ENCODE peak calls at places on chromosomes 3 and 15, in seven cellular contexts. R is right lobe of liver, Y is fibroblast of lung, G is A549, T is neuronal stem cell, H is hepatocyte, S is psoas muscle. C is an unnamed sample. For H3K4me1, the result is how much of the 10 kb centered on the place peaks cover.

GRCh38 chr3:186281172-186281571 is 80.9 kb downstream of the DGKG start:
- DNase-seq in R (peak), Y (peak), G (peak), T (no peak), H (no peak), S (no peak), C (no peak)

GRCh38 chr3:43288366-43288765 is 2.0 kb downstream of the SNRK start:
- DNase-seq in R (no peak), Y (peak), G (no peak), T (no peak), H (no peak), S (no peak), C (no peak)

GRCh38 chr3:166283856-166284255 is 446.6 kb upstream of the BCHE start:
- DNase-seq in R (no peak), Y (peak), G (peak), T (no peak), H (no peak), S (no peak), C (no peak)

GRCh38 chr3:122918576-122919290 is 108.8 kb downstream of the SEMA5B start:
- DNase-seq in R (no peak), Y (peak), G (no peak), T (no peak), H (peak), S (no peak), C (no peak)

GRCh38 chr15:70835415-70835814 is 18.5 kb downstream of the LARP6 start:
- DNase-seq in R (peak), Y (no peak), G (no peak), T (no peak), H (no peak), S (peak), C (no peak)

GRCh38 chr15:64532921-64533320 is 72.5 kb downstream of the ZNF609 start:
- DNase-seq in R (no peak), Y (no peak), G (no peak), T (no peak), H (no peak), S (no peak), C (no peak)

GRCh38 chr15:74451861-74452835 is 8.8 kb downstream of the UBL7 start:
- DNase-seq in R (peak), Y (no peak), G (no peak), T (no peak), H (no peak), S (no peak), C (no peak)

GRCh38 chr3:30181546-30181945 is 424.9 kb upstream of the TGFBR2 start:
- DNase-seq in R (no peak), Y (no peak), G (no peak), T (no peak), H (no peak), S (no peak), C (no peak)

GRCh38 chr15:100633763-100634075 is 31.3 kb downstream of the ASB7 start:
- DNase-seq in R (no peak), Y (no peak), G (no peak), T (no peak), H (no peak), S (no peak), C (no peak)

GRCh38 chr15:99618941-99619411 is 53.2 kb downstream of the MEF2A start:
- DNase-seq in R (no peak), Y (peak), G (no peak), T (no peak), H (peak), S (no peak), C (no peak)

GRCh38 chr3:185558395-185558794 is 6.0 kb upstream of the LIPH start:
- DNase-seq in R (no peak), Y (peak), G (no peak), T (no peak), H (peak), S (no peak), C (peak)

GRCh38 chr15:74399511-74400312 is 32.3 kb upstream of the CYP11A1 start:
- DNase-seq in R (no peak), Y (peak), G (no peak), T (no peak), H (no peak), S (no peak), C (no peak)

GRCh38 chr3:140545756-140546155 is 132.1 kb upstream of the TRIM42 start:
- DNase-seq in R (no peak), Y (peak), G (no peak), T (no peak), H (no peak), S (no peak), C (no peak)

GRCh38 chr3:180680097-180680430 is 775 bp upstream of the CCDC39 start:
- DNase-seq in R (no peak), Y (no peak), G (peak), T (no peak), H (peak), S (no peak), C (no peak)

GRCh38 chr3:55330355-55330754 is 156.8 kb downstream of the WNT5A start:
- DNase-seq in R (no peak), Y (peak), G (peak), T (no peak), H (peak), S (no peak), C (no peak)

GRCh38 chr3:126553284-126553811 is 5.4 kb downstream of the C3orf22 start:
- DNase-seq in R (peak), Y (no peak), G (no peak), T (no peak), H (no peak), S (peak), C (no peak)

GRCh38 chr3:196868297-196868661 is 559 bp downstream of the SENP5 start:
- DNase-seq in R (peak), Y (peak), G (no peak), T (peak), H (peak), S (no peak), C (peak)

GRCh38 chr15:80711886-80712285 is 16.8 kb downstream of the ABHD17C start:
- DNase-seq in R (no peak), Y (no peak), G (no peak), T (no peak), H (no peak), S (no peak), C (no peak)

GRCh38 chr15:81188354-81188753 is 8.3 kb upstream of the IL16 start:
- DNase-seq in R (no peak), Y (no peak), G (no peak), T (no peak), H (no peak), S (no peak), C (no peak)

GRCh38 chr3:16252988-16253387 is 11.8 kb downstream of the DPH3 start:
- DNase-seq in R (no peak), Y (no peak), G (no peak), T (no peak), H (no peak), S (no peak), C (no peak)

GRCh38 chr3:114450008-114450596 is 156.3 kb downstream of the TIGIT start:
- DNase-seq in R (no peak), Y (no peak), G (no peak), T (no peak), H (no peak), S (no peak), C (no peak)

GRCh38 chr15:89823836-89824606 is 9.4 kb upstream of the ANPEP start:
- DNase-seq in R (no peak), Y (no peak), G (no peak), T (no peak), H (no peak), S (no peak), C (no peak)

GRCh38 chr15:62922514-62922913 is 120.0 kb upstream of the TPM1 start:
- DNase-seq in R (no peak), Y (no peak), G (no peak), T (no peak), H (no peak), S (no peak), C (no peak)

GRCh38 chr15:74906450-74907276 is at the start of gene FAM219B:
- DNase-seq in R (peak), Y (peak), G (peak), T (peak), H (peak), S (peak), C (peak)

GRCh38 chr3:163951397-163951987 is 1126.8 kb downstream of the SI start:
- DNase-seq in R (no peak), Y (no peak), G (no peak), T (no peak), H (peak), S (no peak), C (no peak)

GRCh38 chr3:137121704-137122314 is 164.0 kb downstream of the IL20RB start:
- DNase-seq in R (peak), Y (peak), G (peak), T (peak), H (peak), S (no peak), C (peak)

GRCh38 chr15:98649621-98649995 is 1.3 kb downstream of the IGF1R start:
- DNase-seq in R (no peak), Y (peak), G (no peak), T (no peak), H (peak), S (peak), C (peak)

GRCh38 chr3:51280171-51280570 is 104.9 kb upstream of the MANF start:
- DNase-seq in R (no peak), Y (no peak), G (no peak), T (no peak), H (no peak), S (no peak), C (no peak)

GRCh38 chr3:151087648-151088047 is 2.2 kb downstream of the MED12L start:
- DNase-seq in R (no peak), Y (no peak), G (no peak), T (no peak), H (no peak), S (no peak), C (no peak)

DNA sequence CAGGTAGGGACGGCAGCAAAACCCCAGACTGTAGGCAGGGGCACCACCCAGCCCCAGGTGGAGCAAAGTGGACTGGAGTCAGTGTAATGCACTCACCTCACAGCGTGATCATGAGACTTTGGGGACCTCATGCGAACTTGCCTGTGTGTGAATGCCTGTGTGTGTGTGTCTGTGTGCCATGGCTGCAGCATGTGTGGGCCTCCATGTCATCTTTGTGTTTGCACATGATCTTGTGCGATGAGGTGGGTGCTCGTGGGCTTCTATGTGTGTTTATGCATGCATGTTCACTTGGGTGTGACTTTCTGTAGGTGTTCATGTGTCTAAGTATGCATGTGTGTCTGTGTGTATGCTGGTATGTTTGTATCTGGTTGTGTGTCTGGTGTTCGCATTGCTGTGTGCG is 41.2 kb upstream of the ADPGK start:
- DNase-seq in R (no peak), Y (no peak), G (no peak), T (no peak), H (no peak), S (no peak), C (no peak)
- H3K4me3 ChIP-seq in R (no peak), Y (no peak), G (no peak), T (no peak), H (no peak), S (no peak), C (no peak)

GRCh38 chr3:120357807-120358206 is 8.7 kb upstream of the LRRC58 start:
- DNase-seq in R (no peak), Y (no peak), G (no peak), T (no peak), H (no peak), S (no peak), C (no peak)
- H3K4me1 ChIP-seq in R (under half), Y (under half), G (under half), T (under half), H (under half), S (under half), C (under half)

GRCh38 chr15:31341036-31341435 is 14.4 kb downstream of the KLF13 start:
- DNase-seq in R (no peak), Y (no peak), G (no peak), T (no peak), H (no peak), S (no peak), C (no peak)

GRCh38 chr15:31340047-31340446 is 13.4 kb downstream of the KLF13 start:
- DNase-seq in R (no peak), Y (no peak), G (no peak), T (no peak), H (no peak), S (no peak), C (no peak)

GRCh38 chr15:31339558-31339895 is 12.9 kb downstream of the KLF13 start:
- DNase-seq in R (no peak), Y (no peak), G (no peak), T (no peak), H (no peak), S (no peak), C (no peak)

GRCh38 chr15:31341501-31342195 is 15.0 kb downstream of the KLF13 start:
- DNase-seq in R (no peak), Y (no peak), G (no peak), T (no peak), H (no peak), S (no peak), C (no peak)

GRCh38 chr15:31340591-31340990 is 14.0 kb downstream of the KLF13 start:
- DNase-seq in R (no peak), Y (no peak), G (no peak), T (no peak), H (no peak), S (no peak), C (no peak)
- H3K4me3 ChIP-seq in R (no peak), Y (no peak), G (no peak), T (no peak), H (no peak), S (no peak), C (no peak)

GRCh38 chr3:125057186-125057850 is 1.5 kb upstream of the HEG1 start:
- DNase-seq in R (no peak), Y (peak), G (no peak), T (no peak), H (no peak), S (no peak), C (no peak)

GRCh38 chr3:125058529-125058928 is 2.7 kb upstream of the HEG1 start:
- DNase-seq in R (no peak), Y (no peak), G (no peak), T (no peak), H (no peak), S (no peak), C (no peak)

GRCh38 chr3:125055165-125055912 is 458 bp downstream of the HEG1 start:
- DNase-seq in R (no peak), Y (no peak), G (no peak), T (no peak), H (peak), S (peak), C (peak)

GRCh38 chr3:125054436-125055164 is 1.2 kb downstream of the HEG1 start:
- DNase-seq in R (peak), Y (peak), G (peak), T (no peak), H (peak), S (no peak), C (no peak)

DNA sequence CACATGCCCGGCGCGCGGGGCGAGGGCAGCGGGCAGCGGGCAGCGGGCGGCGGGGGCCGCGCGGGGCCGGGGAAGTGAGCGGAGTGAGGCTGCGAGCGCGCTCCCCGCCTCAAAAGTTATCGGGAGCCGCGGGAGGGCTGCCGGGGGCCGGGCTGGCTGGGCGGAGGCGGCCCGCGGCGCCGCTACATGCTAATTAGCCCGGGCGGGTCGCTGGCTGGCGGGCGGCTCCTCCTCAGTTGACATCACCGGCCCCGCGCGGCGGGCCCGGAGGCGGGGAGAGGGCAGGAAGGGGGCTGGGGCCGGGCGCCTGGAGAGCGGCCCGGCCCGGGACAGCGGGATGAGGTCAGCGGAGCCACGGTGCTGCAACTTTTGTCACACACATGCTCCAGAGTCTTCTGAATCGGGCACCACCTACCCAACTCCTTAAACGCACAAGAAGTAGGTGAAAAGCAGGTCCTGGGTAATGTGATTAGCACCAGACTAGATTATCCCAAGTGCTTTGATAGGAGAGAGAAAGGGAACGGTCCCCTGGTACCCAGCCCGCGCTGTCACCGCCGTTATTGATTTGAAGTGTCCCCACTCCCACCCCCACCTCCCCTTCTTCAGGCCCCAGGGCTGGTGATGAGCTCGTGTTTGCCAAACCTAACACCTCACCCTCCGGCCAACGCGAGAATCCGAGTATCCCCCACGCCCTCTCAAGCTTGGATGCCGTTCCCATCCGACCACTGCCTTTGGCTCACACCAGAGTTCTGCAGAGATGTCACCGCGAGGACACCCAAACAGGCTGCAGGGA is at the start of gene HEG1:
- DNase-seq in R (peak), Y (peak), G (peak), T (peak), H (peak), S (peak), C (peak)
- H3K4me1 ChIP-seq in R (under half), Y (under half), G (half or more), T (under half), H (under half), S (half or more), C (under half)

GRCh38 chr3:189513281-189514151 is 117.7 kb upstream of the TP63 start:
- DNase-seq in R (no peak), Y (no peak), G (peak), T (no peak), H (peak), S (no peak), C (no peak)

GRCh38 chr3:189507856-189508255 is 123.3 kb upstream of the TP63 start:
- DNase-seq in R (no peak), Y (no peak), G (no peak), T (no peak), H (no peak), S (no peak), C (no peak)

GRCh38 chr3:189512039-189512438 is 119.2 kb upstream of the TP63 start:
- DNase-seq in R (no peak), Y (no peak), G (no peak), T (no peak), H (no peak), S (no peak), C (no peak)

GRCh38 chr3:189512824-189513223 is 118.4 kb upstream of the TP63 start:
- DNase-seq in R (no peak), Y (no peak), G (peak), T (no peak), H (peak), S (no peak), C (no peak)

GRCh38 chr3:189508784-189509489 is 122.3 kb upstream of the TP63 start:
- DNase-seq in R (no peak), Y (no peak), G (no peak), T (no peak), H (no peak), S (no peak), C (no peak)
- H3K4me3 ChIP-seq in R (no peak), Y (no peak), G (no peak), T (no peak), H (no peak), S (no peak), C (no peak)

DNA sequence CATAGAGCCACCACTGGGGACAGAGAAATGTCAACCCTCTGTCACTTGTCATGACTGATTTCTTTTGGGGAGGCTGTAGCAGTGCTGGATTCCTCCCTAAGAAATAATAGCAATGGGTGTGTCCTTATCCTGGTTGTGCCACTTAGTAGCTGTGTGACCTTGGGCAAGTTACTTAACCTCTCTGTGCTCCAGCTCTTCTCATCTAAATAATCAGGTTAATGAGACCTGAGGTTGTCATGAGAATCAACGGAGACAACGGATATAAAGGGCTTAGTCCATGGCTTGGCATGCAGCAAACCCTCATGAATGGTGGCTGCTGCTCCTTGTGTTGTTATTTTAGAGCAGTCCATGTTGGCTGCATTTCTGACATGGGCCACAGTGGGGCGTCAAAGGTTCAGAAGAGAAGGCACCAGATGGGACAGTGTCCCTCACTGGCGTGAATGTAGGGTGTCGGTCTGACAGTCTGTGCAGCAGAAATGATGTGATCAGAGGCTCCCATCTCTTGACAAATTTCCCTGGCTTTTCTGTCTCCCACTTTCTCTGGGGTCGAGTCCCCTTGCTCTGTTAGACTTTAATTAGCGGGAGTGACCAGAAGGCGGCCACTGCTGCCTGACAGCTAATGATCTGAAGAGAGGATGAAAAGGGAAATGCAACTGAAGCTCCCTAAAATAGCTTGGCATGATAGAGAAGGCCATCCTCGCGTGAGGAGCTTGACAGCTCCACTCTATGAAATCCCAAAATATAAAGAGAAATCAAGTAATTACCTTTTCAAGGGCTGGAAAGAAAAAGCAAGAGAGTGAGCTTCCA is 209.4 kb downstream of the CADPS start:
- DNase-seq in R (peak), Y (peak), G (peak), T (peak), H (peak), S (peak), C (peak)
- H3K4me1 ChIP-seq in R (under half), Y (under half), G (under half), T (under half), H (under half), S (under half), C (under half)

GRCh38 chr3:66797916-66798560 is 200.1 kb upstream of the KBTBD8 start:
- DNase-seq in R (no peak), Y (peak), G (no peak), T (peak), H (peak), S (peak), C (no peak)
- H3K4me3 ChIP-seq in R (no peak), Y (no peak), G (no peak), T (peak), H (no peak), S (peak), C (no peak)

DNA sequence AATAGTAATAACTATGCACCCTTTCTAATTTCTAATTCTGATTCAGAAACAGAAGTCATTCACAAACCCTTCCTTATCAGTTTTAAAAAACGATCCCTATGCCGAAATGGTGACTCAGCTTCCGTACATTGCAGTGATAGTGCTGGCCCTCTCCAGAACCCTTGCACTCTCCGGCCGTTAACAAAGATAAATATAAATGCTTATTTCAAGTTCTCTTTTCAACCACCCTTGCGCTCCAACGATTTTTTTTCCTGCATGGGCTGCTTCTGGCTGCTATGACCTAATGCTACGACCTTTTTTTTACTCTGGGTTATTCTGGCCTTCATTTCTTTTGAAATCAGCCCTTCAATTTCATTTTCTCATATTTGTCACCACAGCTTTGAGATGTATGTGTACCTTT is 646.2 kb downstream of the NTRK3 start:
- DNase-seq in R (no peak), Y (peak), G (no peak), T (no peak), H (no peak), S (no peak), C (no peak)
- H3K4me1 ChIP-seq in R (under half), Y (under half), G (under half), T (under half), H (under half), S (under half), C (under half)

C was measured in pancreas.